ENCODE peak calls at places on chromosomes 3 and 15, in six cellular contexts. U, K, E, Y, G and H are unnamed samples.

GRCh38 chr15:92879949-92880725 is 20.0 kb upstream of the CHD2 start:
- DNase-seq in Y (no peak), G (no peak), K (no peak), E (no peak), U (no peak), H (no peak)

GRCh38 chr3:143084856-143085731 is 34.5 kb upstream of the CHST2 start:
- DNase-seq in K (peak; percentile 47), E (no peak), G (no peak), U (peak; percentile 88), Y (no peak), H (peak; percentile 23)

GRCh38 chr15:92930776-92931175 is 30.7 kb downstream of the CHD2 start:
- DNase-seq in G (peak; percentile 85), U (peak; percentile 89), K (peak; percentile 93), E (no peak), Y (no peak), H (peak; percentile 50)

GRCh38 chr3:143895805-143896204 is 47.5 kb upstream of the SLC9A9 start:
- DNase-seq in Y (no peak), E (no peak), G (no peak), U (peak; percentile 21), K (peak; percentile 2), H (peak; percentile 20)

GRCh38 chr3:195182470-195182795 is 88.5 kb downstream of the XXYLT1 start:
- DNase-seq in K (peak; percentile 81), Y (no peak), U (peak; percentile 92), E (no peak), G (peak; percentile 60), H (no peak)

GRCh38 chr3:52845157-52845556 is 10.3 kb upstream of the MUSTN1 start:
- DNase-seq in E (no peak), G (no peak), Y (no peak), U (peak; percentile 32), K (peak; percentile 38), H (no peak)

GRCh38 chr3:8539419-8539818 is 37.8 kb downstream of the LMCD1 start:
- DNase-seq in E (no peak), G (no peak), K (peak; percentile 52), Y (no peak), U (peak; percentile 84), H (no peak)

GRCh38 chr15:40633178-40633577 is 39.1 kb downstream of the KNL1 start:
- DNase-seq in E (no peak), G (no peak), U (peak; percentile 81), K (peak; percentile 64), Y (no peak), H (peak; percentile 87)

GRCh38 chr15:74815121-74815933 is 2.7 kb downstream of the LMAN1L start:
- DNase-seq in Y (no peak), G (no peak), K (no peak), E (no peak), U (no peak), H (peak; percentile 74)

GRCh38 chr3:13065727-13066126 is 7.5 kb downstream of the IQSEC1 start:
- DNase-seq in K (no peak), G (no peak), E (no peak), U (no peak), Y (no peak), H (no peak)

GRCh38 chr3:178709047-178709446 is 172.8 kb downstream of the KCNMB2 start:
- DNase-seq in E (no peak), K (peak; percentile 4), G (peak; percentile 14), U (no peak), Y (no peak), H (peak; percentile 31)

GRCh38 chr15:40054056-40054745 is 15.2 kb upstream of the SRP14 start:
- DNase-seq in U (no peak), G (no peak), E (peak; percentile 23), Y (no peak), K (peak; percentile 31), H (no peak)

GRCh38 chr3:115292131-115292530 is 145.0 kb upstream of the ZBTB20 start:
- DNase-seq in E (no peak), U (no peak), Y (no peak), G (no peak), K (no peak), H (no peak)

GRCh38 chr3:177657243-177657642 is 460.0 kb upstream of the TBL1XR1 start:
- DNase-seq in K (no peak), G (no peak), E (no peak), Y (no peak), U (no peak), H (no peak)

GRCh38 chr15:86336051-86336788 is 256.5 kb downstream of the AGBL1 start:
- DNase-seq in G (no peak), Y (no peak), E (no peak), U (peak; percentile 50), K (no peak), H (no peak)

GRCh38 chr3:171851685-171852084 is 8.5 kb downstream of the TMEM212 start:
- DNase-seq in E (no peak), U (peak; percentile 87), K (peak; percentile 87), Y (no peak), G (no peak), H (no peak)

GRCh38 chr15:80188293-80188692 is 35.5 kb downstream of the FAH start:
- DNase-seq in U (no peak), E (no peak), Y (peak; percentile 21), K (no peak), G (peak; percentile 8), H (no peak)

GRCh38 chr15:74209997-74210573 is 7.5 kb upstream of the STRA6 start:
- DNase-seq in G (no peak), K (peak; percentile 89), Y (no peak), E (no peak), U (peak; percentile 94), H (peak; percentile 48)

GRCh38 chr3:135352213-135352612 is 557.2 kb downstream of the EPHB1 start:
- DNase-seq in U (no peak), E (peak; percentile 34), Y (no peak), K (no peak), G (no peak), H (no peak)

GRCh38 chr15:51589881-51590570 is 32.5 kb downstream of the DMXL2 start:
- DNase-seq in Y (no peak), G (no peak), K (no peak), E (no peak), U (no peak), H (no peak)

GRCh38 chr15:23806980-23807379 is 119.9 kb upstream of the NDN start:
- DNase-seq in K (no peak), E (no peak), G (no peak), U (no peak), Y (no peak), H (no peak)

GRCh38 chr15:59364238-59364637 is 8.4 kb downstream of the MYO1E start:
- DNase-seq in G (no peak), Y (no peak), E (no peak), U (no peak), K (peak; percentile 66), H (no peak)

GRCh38 chr3:128112406-128112968 is 11.1 kb downstream of the RUVBL1 start:
- DNase-seq in K (peak; percentile 90), E (no peak), U (peak; percentile 89), G (no peak), Y (no peak), H (no peak)

GRCh38 chr15:67013696-67014095 is 51.7 kb upstream of the SMAD3 start:
- DNase-seq in G (peak; percentile 92), U (peak; percentile 36), K (peak; percentile 80), Y (peak; percentile 38), E (peak; percentile 85), H (no peak)

GRCh38 chr15:75348563-75349350 is 1.9 kb downstream of the NEIL1 start:
- DNase-seq in G (peak; percentile 30), K (no peak), Y (no peak), E (peak; percentile 48), U (peak; percentile 14), H (peak; percentile 7)

GRCh38 chr3:9064853-9065252 is 101.6 kb upstream of the RAD18 start:
- DNase-seq in U (no peak), K (no peak), E (no peak), Y (no peak), G (no peak), H (no peak)

GRCh38 chr3:99747915-99748314 is 69.7 kb upstream of the CMSS1 start:
- DNase-seq in E (no peak), U (peak; percentile 46), K (peak; percentile 32), G (peak; percentile 25), Y (peak; percentile 5), H (peak; percentile 2)

GRCh38 chr3:197374951-197375560 is 76.6 kb upstream of the DLG1 start:
- DNase-seq in G (no peak), Y (no peak), K (no peak), U (no peak), E (no peak), H (no peak)

GRCh38 chr15:99435138-99435695 is 130.6 kb upstream of the MEF2A start:
- DNase-seq in G (no peak), K (no peak), Y (no peak), U (no peak), E (no peak), H (no peak)
- H2AK5ac ChIP-seq in G (no peak overlapping the region), K (peak overlapping the region; percentile 38), Y (peak overlapping the region; percentile 93), U (no peak overlapping the region), E (no peak overlapping the region), H (no peak overlapping the region)

DNA sequence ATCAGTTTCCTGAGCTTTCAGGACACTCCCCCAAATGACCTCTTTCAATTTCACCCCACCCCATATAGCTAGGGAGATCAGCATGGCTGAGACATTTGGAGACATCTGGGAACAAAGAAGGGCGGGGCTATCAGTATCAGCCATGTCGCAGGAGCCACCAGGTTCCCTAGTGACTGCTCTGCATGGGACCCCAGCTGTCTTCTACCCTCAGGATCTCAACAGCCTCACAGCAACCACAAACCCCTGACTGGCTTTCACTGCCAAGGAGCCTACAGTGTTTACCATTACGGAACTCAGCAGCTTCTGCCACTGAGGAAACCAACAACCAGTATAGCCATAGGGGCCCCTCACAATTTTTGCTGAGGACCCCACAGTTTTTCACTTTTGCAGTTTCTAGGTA is 269.6 kb upstream of the TRIM42 start:
- DNase-seq in G (no peak), Y (no peak), U (no peak), K (no peak), E (no peak), H (no peak)
- H2AK5ac ChIP-seq in G (no peak overlapping the region), Y (no peak overlapping the region), U (no peak overlapping the region), K (no peak overlapping the region), E (no peak overlapping the region), H (no peak overlapping the region)

DNA sequence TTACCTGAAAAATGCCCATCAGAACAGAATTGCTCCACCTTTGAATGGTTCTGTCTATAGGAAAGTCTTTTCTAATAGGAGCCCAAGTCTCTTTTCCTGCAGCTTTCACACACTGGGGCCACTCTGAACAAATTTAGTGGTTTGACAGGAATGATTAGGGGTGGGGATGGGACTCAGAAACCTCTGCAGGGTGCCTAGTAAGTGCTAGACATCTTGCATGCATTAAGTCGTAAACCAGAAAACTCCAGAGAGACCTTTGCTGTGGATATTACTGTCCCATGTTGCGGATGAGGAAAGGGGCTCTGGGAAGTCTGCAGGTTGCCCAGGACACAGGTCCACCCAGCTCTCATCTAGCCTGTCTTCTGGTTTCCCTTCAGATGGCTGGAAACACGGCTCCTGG is 189.7 kb downstream of the OPA1 start:
- DNase-seq in U (no peak), E (no peak), Y (no peak), G (peak; percentile 87), K (no peak), H (no peak)
- H2AK5ac ChIP-seq in U (peak overlapping the region; percentile 59), E (no peak overlapping the region), Y (no peak overlapping the region), G (peak overlapping the region; percentile 3), K (no peak overlapping the region), H (peak overlapping the region; percentile 66)

DNA sequence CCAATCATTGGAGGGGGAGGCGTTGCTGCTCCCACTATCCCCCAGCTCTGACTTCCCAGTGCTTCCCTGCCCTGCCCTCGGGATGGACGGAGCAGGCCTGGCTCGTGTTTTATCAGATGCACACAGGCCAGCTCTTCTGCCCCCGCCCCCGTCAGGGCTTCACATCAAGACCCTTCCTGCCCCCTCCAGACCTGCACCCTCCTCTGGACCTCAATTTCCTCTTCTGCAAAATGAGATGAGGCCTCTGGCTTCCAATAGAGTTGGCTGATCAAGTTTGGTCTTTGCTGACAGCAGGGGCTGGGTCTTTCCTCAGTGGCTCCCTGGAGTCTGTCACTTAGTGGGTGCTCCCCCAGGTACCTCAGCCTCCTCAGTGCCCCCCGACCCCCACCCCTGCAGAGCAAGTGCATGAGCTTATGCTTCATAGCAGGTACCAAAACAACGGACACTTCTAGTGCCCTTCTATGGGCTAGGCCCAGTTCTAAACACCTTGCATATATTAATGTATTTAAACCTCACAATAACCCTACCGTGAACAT is 6.8 kb upstream of the PLXND1 start:
- DNase-seq in Y (no peak), K (no peak), U (no peak), E (no peak), G (no peak), H (no peak)
- H2AK5ac ChIP-seq in Y (no peak overlapping the region), K (peak overlapping the region; percentile 94), U (no peak overlapping the region), E (no peak overlapping the region), G (no peak overlapping the region), H (peak overlapping the region; percentile 1)